ENCODE peak calls at places on chromosomes 11 and 22, in six cellular contexts. C is activated T-cell treated with anti-CD3 and anti-CD28 coated beads for 1 hour; O is CD4-positive, alpha-beta T cell; W is T-cell; Y is ACHN; H is endothelial cell. Z is an unnamed sample.

GRCh38 chr11:100801225-100801999 is 114.3 kb downstream of the ARHGAP42 start:
- DNase-seq in C (no peak), H (no peak), W (no peak), Y (no peak), O (no peak), Z (no peak)

GRCh38 chr11:38680746-38681145 is 2082.7 kb upstream of the RAG2 start:
- DNase-seq in O (no peak), W (no peak), H (no peak), Y (no peak), C (no peak), Z (no peak)

GRCh38 chr11:109747839-109748238 is 325.8 kb downstream of the C11orf87 start:
- DNase-seq in O (no peak), H (no peak), W (no peak), Y (no peak), C (no peak), Z (no peak)

GRCh38 chr22:46171940-46172339 is 21.6 kb downstream of the PPARA start:
- DNase-seq in Y (no peak), W (no peak), H (no peak), O (no peak), C (no peak), Z (no peak)

GRCh38 chr11:66580803-66581202 is 12.1 kb downstream of the CCDC87 start:
- DNase-seq in W (no peak), H (no peak), O (no peak), Y (no peak), C (no peak), Z (no peak)

GRCh38 chr11:120613264-120614226 is 102.0 kb downstream of the GRIK4 start:
- DNase-seq in W (no peak), H (no peak), O (no peak), C (no peak), Y (no peak), Z (no peak)

GRCh38 chr11:105181100-105181499 is 41.5 kb upstream of the CARD18 start:
- DNase-seq in Y (no peak), H (no peak), W (no peak), C (no peak), O (no peak), Z (no peak)

GRCh38 chr22:44449683-44450425 is 48.2 kb downstream of the RTL6 start:
- DNase-seq in O (peak), C (no peak), H (no peak), Y (peak), W (no peak), Z (no peak)

GRCh38 chr11:134275534-134276395 is at the start of gene GLB1L3:
- DNase-seq in C (peak), W (peak), Y (peak), H (peak), O (peak), Z (peak)

GRCh38 chr11:74493816-74494630 is 499 bp upstream of the LIPT2 start:
- DNase-seq in C (no peak), H (no peak), O (no peak), W (no peak), Y (peak), Z (no peak)

GRCh38 chr22:35219012-35219411 is 38.3 kb upstream of the HMGXB4 start:
- DNase-seq in H (no peak), O (no peak), W (no peak), C (no peak), Y (peak), Z (no peak)

GRCh38 chr11:76980196-76980595 is 54.0 kb upstream of the B3GNT6 start:
- DNase-seq in O (no peak), W (no peak), C (no peak), Y (no peak), H (no peak), Z (no peak)

GRCh38 chr22:49348631-49349030 is 479.0 kb downstream of the BRD1 start:
- DNase-seq in O (no peak), Y (no peak), C (no peak), W (no peak), H (no peak), Z (no peak)

GRCh38 chr22:40187389-40187788 is 9.7 kb downstream of the TNRC6B start:
- DNase-seq in Y (no peak), C (no peak), O (no peak), W (no peak), H (no peak), Z (no peak)